ENCODE peak calls at places on chromosome 2, in nine cellular contexts. A is CD8-positive, alpha-beta T cell; I is GM12864; M is CD4-positive, alpha-beta T cell; L is GM23338; E is glutamatergic neuron; Y is brain microvascular endothelial cell; X is adrenal gland; Q is GM12865. J is an unnamed sample.

GRCh38 chr2:24457730-24458129 is 33.3 kb upstream of the NCOA1 start:
- DNase-seq in A (no peak), I (no peak), M (no peak), L (no peak), E (no peak), Y (no peak), X (no peak), Q (no peak), J (no peak)

GRCh38 chr2:222205136-222205535 is 93.7 kb downstream of the PAX3 start:
- DNase-seq in A (no peak), I (no peak), M (no peak), L (no peak), E (no peak), Y (no peak), X (no peak), Q (no peak), J (no peak)

GRCh38 chr2:45127321-45127720 is 118.1 kb upstream of the SIX2 start:
- DNase-seq in A (no peak), I (no peak), M (no peak), L (no peak), E (no peak), Y (no peak), X (no peak), Q (no peak), J (no peak)

GRCh38 chr2:175834472-175834871 is 167.6 kb downstream of the LNPK start:
- DNase-seq in A (no peak), I (no peak), M (no peak), L (peak), E (peak), Y (no peak), X (no peak), Q (no peak), J (no peak)

GRCh38 chr2:191560594-191560993 is 117.3 kb upstream of the NABP1 start:
- DNase-seq in A (no peak), I (no peak), M (no peak), L (no peak), E (peak), Y (no peak), X (no peak), Q (no peak), J (no peak)

GRCh38 chr2:40367652-40368051 is 84.2 kb downstream of the SLC8A1 start:
- DNase-seq in A (no peak), I (no peak), M (no peak), L (no peak), E (no peak), Y (peak), X (no peak), Q (no peak), J (no peak)

GRCh38 chr2:16277117-16277516 is 336.8 kb downstream of the MYCN start:
- DNase-seq in A (no peak), I (no peak), M (no peak), L (no peak), E (no peak), Y (no peak), X (no peak), Q (no peak), J (no peak)

GRCh38 chr2:181364492-181365175 is 92.6 kb upstream of the ITGA4 start:
- DNase-seq in A (no peak), I (no peak), M (no peak), L (no peak), E (no peak), Y (peak), X (no peak), Q (no peak), J (no peak)

GRCh38 chr2:237473474-237474453 is 13.3 kb upstream of the MLPH start:
- DNase-seq in A (no peak), I (no peak), M (no peak), L (no peak), E (no peak), Y (peak), X (peak), Q (no peak), J (no peak)

GRCh38 chr2:120205901-120206581 is 17.2 kb downstream of the TMEM185B start:
- DNase-seq in A (no peak), I (no peak), M (no peak), L (peak), E (peak), Y (no peak), X (no peak), Q (peak), J (peak)

GRCh38 chr2:166539340-166540162 is 45.5 kb upstream of the SCN7A start:
- DNase-seq in A (no peak), I (peak), M (no peak), L (peak), E (no peak), Y (peak), X (peak), Q (peak), J (peak)

DNA sequence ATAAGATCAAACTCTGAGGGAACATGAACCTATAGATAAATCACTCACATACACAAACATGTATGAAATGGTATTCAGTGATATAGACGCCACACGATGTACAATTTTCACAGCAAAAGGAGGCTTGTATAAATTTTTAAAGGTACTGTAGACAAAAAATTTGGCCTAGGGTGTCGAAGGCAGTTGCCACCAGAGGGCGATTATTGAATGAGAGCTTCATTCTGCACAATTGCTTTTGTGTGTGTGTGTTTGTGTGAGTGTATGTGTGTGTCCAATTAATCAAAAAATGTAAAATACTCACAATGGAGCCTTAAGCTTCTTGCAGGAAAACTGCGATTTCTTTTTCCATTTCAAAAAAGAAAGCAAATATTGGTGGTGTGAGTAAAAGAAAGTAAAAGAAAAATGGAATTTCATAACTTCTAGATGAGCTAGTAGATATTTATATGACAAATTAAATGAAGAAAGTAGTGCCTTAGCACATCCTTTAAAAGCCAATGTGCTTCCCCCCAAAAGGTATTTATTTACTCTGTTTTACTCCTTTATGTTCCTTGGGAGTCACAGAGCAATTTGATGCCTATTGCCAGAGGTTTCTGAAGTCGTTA is 800.1 kb downstream of the SATB2 start:
- DNase-seq in A (no peak), I (no peak), M (no peak), L (peak), E (peak), Y (peak), X (no peak), Q (peak), J (peak)
- TF ChIP-seq CTCF in A (no peak), I (peak), M (no peak), L (peak), E (peak), Y (peak), X (peak), Q (peak), J (peak)

GRCh38 chr2:117470311-117471095 is 344.0 kb upstream of the DDX18 start:
- DNase-seq in A (no peak), I (no peak), M (no peak), L (peak), E (peak), Y (no peak), X (peak), Q (peak), J (peak)
- TF ChIP-seq CTCF in A (no peak), I (peak), M (no peak), L (peak), E (peak), Y (peak), X (peak), Q (peak), J (peak)

GRCh38 chr2:72952110-72952823 is 34.9 kb downstream of the EMX1 start:
- DNase-seq in A (no peak), I (no peak), M (no peak), L (peak), E (no peak), Y (no peak), X (no peak), Q (no peak), J (no peak)
- TF ChIP-seq CTCF in A (no peak), I (no peak), M (no peak), L (peak), E (no peak), Y (no peak), X (no peak), Q (no peak), J (no peak)

GRCh38 chr2:231785413-231785812 is 832 bp upstream of the COPS7B start:
- DNase-seq in A (no peak), I (no peak), M (no peak), L (no peak), E (no peak), Y (no peak), X (no peak), Q (peak), J (no peak)

GRCh38 chr2:231786917-231787292 is 660 bp downstream of the COPS7B start:
- DNase-seq in A (no peak), I (no peak), M (no peak), L (no peak), E (no peak), Y (no peak), X (no peak), Q (no peak), J (no peak)

GRCh38 chr2:231785822-231786176 is 446 bp upstream of the COPS7B start:
- DNase-seq in A (no peak), I (no peak), M (no peak), L (no peak), E (no peak), Y (no peak), X (no peak), Q (no peak), J (no peak)

GRCh38 chr2:231781798-231782726 is 980 bp upstream of the PDE6D start:
- DNase-seq in A (no peak), I (no peak), M (no peak), L (peak), E (no peak), Y (peak), X (peak), Q (peak), J (no peak)

DNA sequence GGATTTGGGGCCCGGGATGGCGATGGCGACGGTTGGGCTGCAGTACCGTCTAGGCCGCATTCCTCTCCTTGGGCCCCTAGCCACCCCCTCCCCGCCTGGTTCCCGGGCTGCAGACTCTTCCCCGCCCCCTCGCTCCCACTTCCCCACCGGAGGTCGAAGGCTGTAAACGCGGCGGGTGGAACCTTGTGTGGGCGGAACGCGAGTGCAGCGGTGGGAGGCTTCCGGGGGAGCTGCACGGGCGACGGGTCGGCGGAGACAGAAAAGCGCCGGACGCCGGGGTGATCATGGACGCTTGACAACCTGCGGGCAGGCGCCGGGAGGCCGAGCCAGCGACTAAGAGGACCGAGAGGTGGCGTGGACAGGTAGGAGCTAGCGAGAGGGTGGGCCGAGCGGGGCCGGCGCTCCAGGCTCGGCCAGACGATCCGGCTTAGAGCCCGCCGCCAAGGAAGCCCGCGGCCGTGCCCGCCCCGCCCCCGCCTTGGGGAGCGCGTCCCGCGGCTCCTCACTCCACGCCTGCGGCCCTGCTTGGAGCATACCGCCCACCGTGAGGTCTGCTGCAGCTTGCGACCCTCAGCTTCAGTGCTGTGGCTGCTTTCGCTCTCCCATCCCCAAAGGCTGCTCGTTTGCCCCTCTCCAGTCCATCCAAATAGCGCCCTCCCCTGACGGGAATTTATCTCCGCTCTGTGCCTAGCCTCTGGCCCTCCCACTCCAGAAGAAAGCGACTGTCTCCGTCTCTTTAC is at the start of gene COPS7B:
- DNase-seq in A (peak), I (peak), M (peak), L (peak), E (peak), Y (peak), X (peak), Q (peak), J (peak)
- TF ChIP-seq CTCF in A (peak), I (peak), M (peak), L (peak), E (peak), Y (peak), X (peak), Q (peak), J (peak)

GRCh38 chr2:240146591-240147278 is 6.3 kb upstream of the OTOS start:
- DNase-seq in A (no peak), I (no peak), M (no peak), L (no peak), E (no peak), Y (no peak), X (no peak), Q (no peak), J (no peak)
- TF ChIP-seq CTCF in A (no peak), I (no peak), M (no peak), L (no peak), E (no peak), Y (no peak), X (no peak), Q (no peak), J (no peak)

GRCh38 chr2:37625781-37626548 is 45.5 kb downstream of the CDC42EP3 start:
- DNase-seq in A (peak), I (no peak), M (peak), L (no peak), E (no peak), Y (no peak), X (peak), Q (peak), J (no peak)
- TF ChIP-seq CTCF in A (no peak), I (no peak), M (no peak), L (no peak), E (no peak), Y (no peak), X (no peak), Q (no peak), J (no peak)

GRCh38 chr2:129766594-129766993 is 212.9 kb upstream of the RAB6C start:
- DNase-seq in A (no peak), I (no peak), M (no peak), L (no peak), E (peak), Y (no peak), X (no peak), Q (no peak), J (no peak)
- TF ChIP-seq CTCF in A (no peak), I (no peak), M (no peak), L (no peak), E (no peak), Y (no peak), X (no peak), Q (no peak), J (no peak)